ENCODE peak calls at places on chromosomes 11 and 22, in eight cellular contexts. V is pancreas; J is body of pancreas; H is ACHN; N is esophagus muscularis mucosa; Q is activated gamma-delta T cell treated with anti-CD3 and anti-CD28 coated beads, Interleukin-2, amount 50 U/mL, for 16 hours; S is A549; D is activated CD8-positive, alpha-beta memory T cell treated with anti-CD3 and anti-CD28 coated beads, Interleukin-2, amount 50 U/mL, for 48 hours. T is an unnamed sample.

GRCh38 chr22:19680911-19681862 is 33.1 kb upstream of the SEPTIN5 start:
- DNase-seq in N (no peak), Q (no peak), S (no peak), V (no peak), H (no peak), D (no peak), J (no peak), T (no peak)

GRCh38 chr22:39170825-39171622 is 18.5 kb upstream of the CBX7 start:
- DNase-seq in V (peak), N (no peak), D (peak), J (peak), S (peak), Q (peak), H (peak), T (peak)

GRCh38 chr11:17812286-17813187 is 78.0 kb downstream of the KCNC1 start:
- DNase-seq in S (no peak), H (no peak), V (no peak), J (no peak), D (no peak), Q (no peak), N (no peak), T (no peak)

GRCh38 chr22:38163844-38164577 is 17.6 kb downstream of the PLA2G6 start:
- DNase-seq in N (no peak), Q (no peak), J (peak), V (no peak), D (no peak), S (no peak), H (peak), T (no peak)

GRCh38 chr11:17714356-17714854 is 5.0 kb upstream of the MYOD1 start:
- DNase-seq in V (no peak), D (no peak), S (no peak), H (no peak), J (no peak), N (no peak), Q (no peak), T (no peak)

GRCh38 chr11:6943131-6943530 is 16.9 kb downstream of the ZNF215 start:
- DNase-seq in D (no peak), V (no peak), Q (no peak), H (no peak), N (no peak), S (no peak), J (no peak), T (no peak)

GRCh38 chr22:19066531-19067271 is 55.5 kb downstream of the DGCR2 start:
- DNase-seq in V (no peak), N (no peak), J (no peak), Q (no peak), H (peak), S (no peak), D (no peak), T (peak)

GRCh38 chr11:69696749-69697488 is 6.9 kb downstream of the FGF19 start:
- DNase-seq in N (no peak), H (no peak), D (no peak), S (no peak), V (no peak), J (no peak), Q (no peak), T (no peak)

GRCh38 chr22:49527611-49528419 is 299.9 kb downstream of the BRD1 start:
- DNase-seq in Q (no peak), D (no peak), H (no peak), N (no peak), S (no peak), J (no peak), V (no peak), T (no peak)

GRCh38 chr11:64544616-64545296 is 46.3 kb upstream of the SLC22A12 start:
- DNase-seq in N (no peak), Q (no peak), D (no peak), H (no peak), J (no peak), V (no peak), S (no peak), T (no peak)

GRCh38 chr11:94678236-94678635 is 89.9 kb upstream of the AMOTL1 start:
- DNase-seq in J (no peak), Q (no peak), H (no peak), V (no peak), D (no peak), N (no peak), S (no peak), T (no peak)

GRCh38 chr11:68042219-68043028 is 3.6 kb downstream of the TCIRG1 start:
- DNase-seq in Q (no peak), J (no peak), S (no peak), H (no peak), V (peak), D (no peak), N (no peak), T (no peak)

GRCh38 chr22:45604239-45604711 is 67.4 kb upstream of the ATXN10 start:
- DNase-seq in V (no peak), H (peak), J (peak), S (peak), D (no peak), Q (no peak), N (no peak), T (no peak)

GRCh38 chr11:8597182-8597581 is 3.2 kb upstream of the STK33 start:
- DNase-seq in Q (no peak), V (no peak), D (no peak), N (no peak), J (no peak), H (no peak), S (peak), T (no peak)

GRCh38 chr11:29446132-29446531 is 570.7 kb downstream of the KCNA4 start:
- DNase-seq in S (no peak), D (no peak), J (no peak), H (no peak), Q (no peak), N (no peak), V (no peak), T (no peak)

GRCh38 chr11:128616158-128616557 is 28.8 kb upstream of the ETS1 start:
- DNase-seq in N (no peak), D (no peak), H (no peak), S (no peak), J (no peak), V (no peak), Q (no peak), T (no peak)

GRCh38 chr11:69138265-69138664 is 17.5 kb upstream of the SMIM38 start:
- DNase-seq in S (no peak), N (no peak), J (no peak), Q (no peak), D (no peak), V (no peak), H (no peak), T (no peak)

GRCh38 chr11:12441081-12441801 is 63.9 kb downstream of the PARVA start:
- DNase-seq in N (no peak), J (no peak), S (no peak), H (no peak), V (no peak), D (no peak), Q (no peak), T (no peak)

GRCh38 chr11:74031310-74031676 is 22.4 kb upstream of the UCP3 start:
- DNase-seq in D (no peak), S (no peak), N (no peak), H (no peak), V (no peak), J (no peak), Q (no peak), T (no peak)

GRCh38 chr11:41379084-41379483 is 80.4 kb downstream of the LRRC4C start:
- DNase-seq in V (no peak), Q (no peak), N (no peak), J (no peak), D (no peak), H (no peak), S (no peak), T (no peak)

GRCh38 chr11:33160147-33160546 is 1.1 kb downstream of the CSTF3 start:
- DNase-seq in J (no peak), D (no peak), Q (no peak), V (no peak), N (no peak), S (no peak), H (peak), T (no peak)

GRCh38 chr11:129803533-129803932 is 12.1 kb upstream of the TMEM45B start:
- DNase-seq in J (no peak), H (no peak), S (no peak), D (no peak), N (no peak), V (no peak), Q (no peak), T (no peak)

GRCh38 chr11:34827239-34827638 is 88.9 kb downstream of the APIP start:
- DNase-seq in Q (no peak), N (no peak), S (no peak), J (no peak), D (no peak), V (no peak), H (no peak), T (no peak)

GRCh38 chr11:132158696-132159095 is 788.3 kb downstream of the NTM start:
- DNase-seq in Q (no peak), D (no peak), H (no peak), J (no peak), S (no peak), N (no peak), V (no peak), T (no peak)

GRCh38 chr11:67117176-67117575 is 1.9 kb upstream of the KDM2A start:
- DNase-seq in S (no peak), J (no peak), Q (no peak), H (no peak), V (no peak), D (no peak), N (no peak), T (no peak)

GRCh38 chr11:103870821-103871309 is 165.6 kb upstream of the DDI1 start:
- DNase-seq in H (no peak), D (no peak), S (no peak), Q (no peak), J (peak), V (no peak), N (peak), T (peak)

T was measured in uterus.